ENCODE peak calls at places on chromosomes 12 and 14, in six cellular contexts. O is uterus, W is Peyer's patch, C is colonic mucosa, H is breast epithelium, M is ovary. L is an unnamed sample.

GRCh38 chr12:123063535-123063934 is 83.1 kb downstream of the ARL6IP4 start:
- DNase-seq in O (no peak), W (no peak), C (no peak), H (no peak), M (no peak), L (no peak)

GRCh38 chr14:91032250-91032649 is 28.2 kb downstream of the RPS6KA5 start:
- DNase-seq in O (no peak), W (no peak), C (no peak), H (no peak), M (no peak), L (no peak)

GRCh38 chr14:33914676-33915516 is 36.0 kb downstream of the EGLN3 start:
- DNase-seq in O (no peak), W (no peak), C (no peak), H (no peak), M (no peak), L (peak)

GRCh38 chr14:55277972-55278740 is 6.9 kb downstream of the FBXO34 start:
- DNase-seq in O (no peak), W (no peak), C (no peak), H (no peak), M (no peak), L (no peak)

GRCh38 chr14:101322223-101322622 is 239.1 kb upstream of the DIO3 start:
- DNase-seq in O (no peak), W (no peak), C (no peak), H (no peak), M (no peak), L (no peak)

GRCh38 chr12:52041695-52042123 is 9.5 kb upstream of the NR4A1 start:
- DNase-seq in O (peak), W (peak), C (no peak), H (peak), M (peak), L (no peak)

GRCh38 chr14:95485222-95485819 is 31.1 kb downstream of the SYNE3 start:
- DNase-seq in O (no peak), W (no peak), C (no peak), H (no peak), M (no peak), L (no peak)

GRCh38 chr14:64561631-64562030 is 11.9 kb downstream of the PPP1R36 start:
- DNase-seq in O (no peak), W (no peak), C (no peak), H (no peak), M (no peak), L (no peak)

GRCh38 chr12:96237465-96238077 is 43.4 kb downstream of the ELK3 start:
- DNase-seq in O (peak), W (peak), C (peak), H (no peak), M (peak), L (peak)

GRCh38 chr12:94621662-94622359 is 28.5 kb downstream of the TMCC3 start:
- DNase-seq in O (no peak), W (peak), C (peak), H (no peak), M (no peak), L (no peak)

GRCh38 chr14:39393289-39393688 is 38.9 kb downstream of the FBXO33 start:
- DNase-seq in O (no peak), W (no peak), C (no peak), H (no peak), M (no peak), L (no peak)

GRCh38 chr14:104855532-104856090 is 9.5 kb upstream of the CEP170B start:
- DNase-seq in O (no peak), W (no peak), C (no peak), H (peak), M (no peak), L (no peak)

GRCh38 chr14:104858811-104859426 is 6.1 kb upstream of the CEP170B start:
- DNase-seq in O (peak), W (no peak), C (no peak), H (peak), M (no peak), L (no peak)

GRCh38 chr14:104856157-104856868 is 8.8 kb upstream of the CEP170B start:
- DNase-seq in O (no peak), W (no peak), C (no peak), H (peak), M (no peak), L (no peak)

GRCh38 chr14:104859900-104860299 is 5.2 kb upstream of the CEP170B start:
- DNase-seq in O (peak), W (no peak), C (no peak), H (no peak), M (no peak), L (no peak)

DNA sequence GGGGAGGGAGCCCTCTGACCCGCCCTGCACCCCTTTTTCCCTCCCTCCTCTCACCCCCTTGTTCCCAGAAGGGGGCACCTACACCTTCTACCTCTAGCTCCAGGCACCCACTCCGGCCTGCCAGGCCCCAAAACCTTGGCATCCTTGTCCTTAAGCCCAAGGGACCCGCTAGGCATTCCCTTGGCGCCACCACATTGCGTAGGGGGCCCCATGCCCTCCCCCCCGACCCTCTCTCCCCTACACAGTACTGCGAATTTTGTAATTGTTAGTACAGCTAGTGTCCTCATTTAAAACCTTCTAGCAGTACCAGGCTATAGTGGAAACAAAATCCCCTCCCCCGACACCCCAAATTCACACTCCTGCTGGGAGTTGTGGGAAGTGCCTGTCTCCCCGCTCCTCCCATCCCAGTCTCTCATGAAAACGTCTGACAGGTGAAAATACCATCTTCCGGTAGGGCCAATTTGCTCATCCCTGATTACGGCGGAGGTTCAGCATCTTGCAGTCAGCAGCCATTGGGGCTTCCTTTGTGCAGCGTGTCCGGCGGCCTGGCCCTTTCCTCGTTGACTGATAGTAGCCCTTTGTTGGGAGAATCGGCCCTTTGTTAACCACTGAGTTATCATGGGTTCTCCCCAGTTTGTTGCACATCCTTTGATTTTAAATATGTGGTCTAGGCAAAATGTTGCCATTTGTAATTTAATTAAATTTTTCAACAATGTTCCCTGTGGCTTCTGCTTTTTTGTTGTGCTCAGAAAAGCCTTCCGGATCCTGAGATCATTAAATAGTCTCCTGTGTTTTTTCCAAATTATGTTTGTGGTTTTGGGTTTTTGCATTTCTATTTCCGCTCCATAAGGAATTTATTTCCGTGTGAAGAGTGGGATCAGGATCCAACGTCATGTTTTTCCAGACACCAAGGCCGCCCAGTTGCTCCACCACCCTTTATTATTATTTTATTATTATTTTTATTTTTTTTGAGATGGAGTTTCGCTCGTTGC is 7.9 kb upstream of the CEP170B start:
- DNase-seq in O (no peak), W (no peak), C (no peak), H (peak), M (no peak), L (no peak)
- TF ChIP-seq CTCF in O (no peak), W (no peak), C (no peak), H (no peak), M (no peak), L (no peak)

GRCh38 chr12:54005531-54005852 is 3.3 kb upstream of the HOXC8 start:
- DNase-seq in O (no peak), W (no peak), C (no peak), H (no peak), M (no peak), L (no peak)

GRCh38 chr12:54006700-54007220 is 2.0 kb upstream of the HOXC8 start:
- DNase-seq in O (no peak), W (no peak), C (no peak), H (no peak), M (no peak), L (no peak)

GRCh38 chr12:54004841-54005530 is 3.8 kb upstream of the HOXC8 start:
- DNase-seq in O (no peak), W (no peak), C (no peak), H (no peak), M (no peak), L (no peak)

GRCh38 chr12:54007538-54008259 is 1.1 kb upstream of the HOXC8 start:
- DNase-seq in O (no peak), W (no peak), C (no peak), H (no peak), M (peak), L (no peak)

GRCh38 chr12:54005853-54006699 is 2.7 kb upstream of the HOXC8 start:
- DNase-seq in O (peak), W (peak), C (peak), H (peak), M (peak), L (peak)
- H3K4me3 ChIP-seq in O (no peak), W (peak), C (peak), H (peak), M (peak), L (no peak)

DNA sequence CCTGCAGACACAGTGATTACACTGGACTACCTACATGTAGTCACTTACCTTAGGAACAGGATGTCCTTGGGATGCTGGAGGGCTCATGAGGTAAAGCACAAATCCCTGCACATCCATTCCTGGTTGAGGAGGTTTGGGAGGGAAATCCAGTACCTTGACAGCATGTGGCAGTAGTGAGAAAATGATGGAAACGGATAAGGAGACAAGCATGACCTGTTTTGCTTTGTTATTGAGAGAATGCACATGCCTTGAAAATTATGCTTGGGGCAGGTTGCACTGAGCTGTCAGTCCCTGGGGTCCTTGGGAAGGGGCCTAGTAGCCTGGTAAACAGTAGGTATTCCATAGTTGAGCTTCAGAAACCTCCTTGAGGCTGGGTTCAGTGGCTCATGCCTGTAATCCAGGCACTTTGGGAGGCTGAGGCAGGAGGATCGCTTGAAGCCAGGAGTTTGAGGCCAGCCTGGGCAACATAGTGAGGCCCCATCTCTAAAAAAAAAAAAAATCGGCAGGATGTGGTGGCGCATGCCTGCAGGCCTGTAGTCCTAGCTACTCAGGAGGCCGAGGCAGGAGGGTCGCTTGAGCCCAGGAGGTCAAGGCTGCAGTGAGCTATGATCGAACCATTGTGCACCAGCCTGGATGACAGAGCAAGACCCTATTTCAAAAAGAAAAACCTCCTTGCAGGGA is 2.0 kb upstream of the SLC25A29 start:
- DNase-seq in O (no peak), W (no peak), C (no peak), H (no peak), M (no peak), L (no peak)
- TF ChIP-seq CTCF in O (no peak), W (no peak), C (no peak), H (no peak), M (no peak), L (no peak)

GRCh38 chr12:75848961-75849360 is 182.6 kb downstream of the PHLDA1 start:
- DNase-seq in O (no peak), W (no peak), C (no peak), H (no peak), M (no peak), L (no peak)
- H3K4me3 ChIP-seq in O (no peak), W (no peak), C (no peak), H (no peak), M (no peak), L (no peak)

DNA sequence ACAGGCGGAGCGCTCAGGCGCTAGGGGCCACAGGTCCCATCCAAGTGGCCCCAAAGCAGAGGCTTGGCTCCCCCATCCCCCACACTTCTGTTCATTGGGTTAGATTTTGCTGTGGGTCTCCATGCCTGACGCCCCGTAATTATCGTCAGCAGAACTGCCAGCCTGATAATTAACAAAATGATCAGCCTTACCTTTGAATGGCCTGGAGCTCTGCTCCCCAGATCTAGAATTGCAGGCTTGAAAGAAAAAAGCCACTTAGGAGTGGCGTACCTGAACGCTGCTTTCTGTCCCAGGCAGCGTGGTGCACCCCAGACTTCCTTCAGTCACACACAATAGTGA is 28.7 kb upstream of the LRP1-AS start:
- DNase-seq in O (no peak), W (no peak), C (no peak), H (no peak), M (no peak), L (no peak)
- TF ChIP-seq CTCF in O (no peak), W (no peak), C (peak), H (no peak), M (no peak), L (no peak)

GRCh38 chr14:94175403-94176146 is 1.5 kb downstream of the PPP4R4 start:
- DNase-seq in O (no peak), W (no peak), C (no peak), H (no peak), M (no peak), L (no peak)
- H3K4me3 ChIP-seq in O (peak), W (no peak), C (no peak), H (peak), M (peak), L (peak)

GRCh38 chr12:61367281-61367785 is 892.9 kb upstream of the USP15 start:
- DNase-seq in O (no peak), W (no peak), C (no peak), H (no peak), M (no peak), L (no peak)
- TF ChIP-seq CTCF in O (no peak), W (no peak), C (no peak), H (no peak), M (no peak), L (peak)

GRCh38 chr14:105878554-105878953 is 352.2 kb downstream of the TMEM121 start:
- DNase-seq in O (peak), W (no peak), C (no peak), H (no peak), M (peak), L (no peak)

GRCh38 chr14:105878125-105878524 is 351.7 kb downstream of the TMEM121 start:
- DNase-seq in O (no peak), W (peak), C (no peak), H (no peak), M (no peak), L (no peak)

GRCh38 chr14:105879867-105880561 is 353.6 kb downstream of the TMEM121 start:
- DNase-seq in O (peak), W (peak), C (no peak), H (peak), M (peak), L (no peak)

GRCh38 chr14:105880616-105881015 is 354.2 kb downstream of the TMEM121 start:
- DNase-seq in O (peak), W (peak), C (no peak), H (peak), M (peak), L (no peak)

DNA sequence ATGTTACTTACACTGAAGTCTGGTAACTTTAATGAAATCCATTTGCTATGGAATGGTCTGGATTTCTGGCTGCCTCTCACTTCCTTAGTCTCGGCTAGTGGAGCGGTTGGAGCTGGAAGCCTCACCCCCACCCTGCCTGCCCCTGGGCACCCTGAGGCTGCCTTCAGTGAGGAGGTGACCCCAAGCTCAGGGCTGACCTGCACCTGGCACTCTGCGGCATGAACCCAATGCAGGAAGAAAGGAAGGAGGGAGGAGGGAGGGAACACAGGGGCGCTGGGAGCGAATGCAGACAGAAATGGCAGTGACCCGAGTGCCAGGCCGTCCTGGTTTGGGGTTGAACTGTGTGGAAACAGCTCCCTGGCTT is 353.1 kb downstream of the TMEM121 start:
- DNase-seq in O (peak), W (peak), C (no peak), H (no peak), M (peak), L (no peak)
- H3K4me3 ChIP-seq in O (no peak), W (no peak), C (no peak), H (no peak), M (no peak), L (no peak)